ENCODE peak calls at places on chromosomes 13 and 19, in nine cellular contexts. One of them, this sample, is unnamed.

GRCh38 chr13:75360170-75360569 is 121.8 kb downstream of the TBC1D4 start:
- DNase-seq in stimulated activated CD4-positive, alpha-beta T cell treated with anti-CD3 and anti-CD28 coated beads, TNF-alpha, amount 100 ng/mL, for 4 hours: no peak
- DNase-seq in uterus: no peak
- DNase-seq in fibroblast of lung: no peak
- DNase-seq in activated CD8-positive, alpha-beta memory T cell treated with anti-CD3 and anti-CD28 coated beads, Interleukin-2, amount 50 U/mL, for 4 hours: no peak
- DNase-seq in tibial nerve: no peak
- DNase-seq in stimulated activated CD8-positive, alpha-beta memory T cell treated with anti-CD3 and anti-CD28 coated beads, Interleukin-12 subunit alpha, Interleukin-12 subunit beta, amount 100 ng/mL, for 4 hours: no peak
- DNase-seq in ecto neural progenitor cell: no peak
- DNase-seq in A549: no peak
- DNase-seq in this sample: no peak

GRCh38 chr13:42396901-42397670 is 125.1 kb downstream of the AKAP11 start:
- DNase-seq in ecto neural progenitor cell: no peak
- DNase-seq in A549: no peak
- DNase-seq in fibroblast of lung: peak
- DNase-seq in stimulated activated CD8-positive, alpha-beta memory T cell treated with anti-CD3 and anti-CD28 coated beads, Interleukin-12 subunit alpha, Interleukin-12 subunit beta, amount 100 ng/mL, for 4 hours: no peak
- DNase-seq in uterus: no peak
- DNase-seq in tibial nerve: no peak
- DNase-seq in stimulated activated CD4-positive, alpha-beta T cell treated with anti-CD3 and anti-CD28 coated beads, TNF-alpha, amount 100 ng/mL, for 4 hours: no peak
- DNase-seq in activated CD8-positive, alpha-beta memory T cell treated with anti-CD3 and anti-CD28 coated beads, Interleukin-2, amount 50 U/mL, for 4 hours: no peak
- DNase-seq in this sample: no peak

GRCh38 chr13:33676700-33677048 is 141.3 kb upstream of the RFC3 start:
- DNase-seq in fibroblast of lung: peak
- DNase-seq in ecto neural progenitor cell: no peak
- DNase-seq in stimulated activated CD4-positive, alpha-beta T cell treated with anti-CD3 and anti-CD28 coated beads, TNF-alpha, amount 100 ng/mL, for 4 hours: no peak
- DNase-seq in uterus: peak
- DNase-seq in tibial nerve: peak
- DNase-seq in activated CD8-positive, alpha-beta memory T cell treated with anti-CD3 and anti-CD28 coated beads, Interleukin-2, amount 50 U/mL, for 4 hours: no peak
- DNase-seq in A549: peak
- DNase-seq in stimulated activated CD8-positive, alpha-beta memory T cell treated with anti-CD3 and anti-CD28 coated beads, Interleukin-12 subunit alpha, Interleukin-12 subunit beta, amount 100 ng/mL, for 4 hours: no peak
- DNase-seq in this sample: peak

GRCh38 chr19:12090807-12091206 is 26.3 kb downstream of the ZNF844 start:
- DNase-seq in fibroblast of lung: peak
- DNase-seq in stimulated activated CD4-positive, alpha-beta T cell treated with anti-CD3 and anti-CD28 coated beads, TNF-alpha, amount 100 ng/mL, for 4 hours: peak
- DNase-seq in stimulated activated CD8-positive, alpha-beta memory T cell treated with anti-CD3 and anti-CD28 coated beads, Interleukin-12 subunit alpha, Interleukin-12 subunit beta, amount 100 ng/mL, for 4 hours: no peak
- DNase-seq in tibial nerve: peak
- DNase-seq in activated CD8-positive, alpha-beta memory T cell treated with anti-CD3 and anti-CD28 coated beads, Interleukin-2, amount 50 U/mL, for 4 hours: peak
- DNase-seq in uterus: peak
- DNase-seq in A549: no peak
- DNase-seq in ecto neural progenitor cell: peak
- DNase-seq in this sample: peak

GRCh38 chr13:48231080-48231479 is 1.9 kb upstream of the ITM2B start:
- DNase-seq in fibroblast of lung: peak
- DNase-seq in ecto neural progenitor cell: no peak
- DNase-seq in stimulated activated CD8-positive, alpha-beta memory T cell treated with anti-CD3 and anti-CD28 coated beads, Interleukin-12 subunit alpha, Interleukin-12 subunit beta, amount 100 ng/mL, for 4 hours: no peak
- DNase-seq in tibial nerve: no peak
- DNase-seq in uterus: no peak
- DNase-seq in activated CD8-positive, alpha-beta memory T cell treated with anti-CD3 and anti-CD28 coated beads, Interleukin-2, amount 50 U/mL, for 4 hours: no peak
- DNase-seq in A549: no peak
- DNase-seq in stimulated activated CD4-positive, alpha-beta T cell treated with anti-CD3 and anti-CD28 coated beads, TNF-alpha, amount 100 ng/mL, for 4 hours: no peak
- DNase-seq in this sample: peak

GRCh38 chr13:75836441-75836840 is 200.3 kb downstream of the LMO7 start:
- DNase-seq in A549: no peak
- DNase-seq in fibroblast of lung: no peak
- DNase-seq in uterus: no peak
- DNase-seq in tibial nerve: no peak
- DNase-seq in stimulated activated CD4-positive, alpha-beta T cell treated with anti-CD3 and anti-CD28 coated beads, TNF-alpha, amount 100 ng/mL, for 4 hours: no peak
- DNase-seq in stimulated activated CD8-positive, alpha-beta memory T cell treated with anti-CD3 and anti-CD28 coated beads, Interleukin-12 subunit alpha, Interleukin-12 subunit beta, amount 100 ng/mL, for 4 hours: no peak
- DNase-seq in ecto neural progenitor cell: no peak
- DNase-seq in activated CD8-positive, alpha-beta memory T cell treated with anti-CD3 and anti-CD28 coated beads, Interleukin-2, amount 50 U/mL, for 4 hours: no peak
- DNase-seq in this sample: no peak

GRCh38 chr19:17755977-17756670 is 4.8 kb downstream of the FCHO1 start:
- DNase-seq in fibroblast of lung: peak
- DNase-seq in A549: peak
- DNase-seq in ecto neural progenitor cell: peak
- DNase-seq in stimulated activated CD8-positive, alpha-beta memory T cell treated with anti-CD3 and anti-CD28 coated beads, Interleukin-12 subunit alpha, Interleukin-12 subunit beta, amount 100 ng/mL, for 4 hours: no peak
- DNase-seq in tibial nerve: no peak
- DNase-seq in uterus: no peak
- DNase-seq in activated CD8-positive, alpha-beta memory T cell treated with anti-CD3 and anti-CD28 coated beads, Interleukin-2, amount 50 U/mL, for 4 hours: peak
- DNase-seq in stimulated activated CD4-positive, alpha-beta T cell treated with anti-CD3 and anti-CD28 coated beads, TNF-alpha, amount 100 ng/mL, for 4 hours: no peak
- DNase-seq in this sample: peak

GRCh38 chr19:3979289-3979673 is 6.0 kb downstream of the EEF2 start:
- DNase-seq in stimulated activated CD8-positive, alpha-beta memory T cell treated with anti-CD3 and anti-CD28 coated beads, Interleukin-12 subunit alpha, Interleukin-12 subunit beta, amount 100 ng/mL, for 4 hours: no peak
- DNase-seq in uterus: no peak
- DNase-seq in stimulated activated CD4-positive, alpha-beta T cell treated with anti-CD3 and anti-CD28 coated beads, TNF-alpha, amount 100 ng/mL, for 4 hours: no peak
- DNase-seq in A549: no peak
- DNase-seq in tibial nerve: no peak
- DNase-seq in ecto neural progenitor cell: no peak
- DNase-seq in activated CD8-positive, alpha-beta memory T cell treated with anti-CD3 and anti-CD28 coated beads, Interleukin-2, amount 50 U/mL, for 4 hours: no peak
- DNase-seq in fibroblast of lung: no peak
- DNase-seq in this sample: no peak

GRCh38 chr13:109389892-109390345 is 396.5 kb downstream of the IRS2 start:
- DNase-seq in stimulated activated CD8-positive, alpha-beta memory T cell treated with anti-CD3 and anti-CD28 coated beads, Interleukin-12 subunit alpha, Interleukin-12 subunit beta, amount 100 ng/mL, for 4 hours: no peak
- DNase-seq in activated CD8-positive, alpha-beta memory T cell treated with anti-CD3 and anti-CD28 coated beads, Interleukin-2, amount 50 U/mL, for 4 hours: no peak
- DNase-seq in tibial nerve: no peak
- DNase-seq in uterus: no peak
- DNase-seq in stimulated activated CD4-positive, alpha-beta T cell treated with anti-CD3 and anti-CD28 coated beads, TNF-alpha, amount 100 ng/mL, for 4 hours: no peak
- DNase-seq in A549: no peak
- DNase-seq in ecto neural progenitor cell: no peak
- DNase-seq in fibroblast of lung: peak
- DNase-seq in this sample: no peak

GRCh38 chr13:114035583-114036501 is 62.0 kb upstream of the C13orf46 start:
- DNase-seq in uterus: no peak
- DNase-seq in ecto neural progenitor cell: no peak
- DNase-seq in stimulated activated CD4-positive, alpha-beta T cell treated with anti-CD3 and anti-CD28 coated beads, TNF-alpha, amount 100 ng/mL, for 4 hours: no peak
- DNase-seq in stimulated activated CD8-positive, alpha-beta memory T cell treated with anti-CD3 and anti-CD28 coated beads, Interleukin-12 subunit alpha, Interleukin-12 subunit beta, amount 100 ng/mL, for 4 hours: no peak
- DNase-seq in fibroblast of lung: peak
- DNase-seq in activated CD8-positive, alpha-beta memory T cell treated with anti-CD3 and anti-CD28 coated beads, Interleukin-2, amount 50 U/mL, for 4 hours: no peak
- DNase-seq in A549: no peak
- DNase-seq in tibial nerve: peak
- DNase-seq in this sample: peak

GRCh38 chr13:80436571-80437169 is 95.7 kb upstream of the SPRY2 start:
- DNase-seq in A549: no peak
- DNase-seq in ecto neural progenitor cell: no peak
- DNase-seq in tibial nerve: peak
- DNase-seq in stimulated activated CD8-positive, alpha-beta memory T cell treated with anti-CD3 and anti-CD28 coated beads, Interleukin-12 subunit alpha, Interleukin-12 subunit beta, amount 100 ng/mL, for 4 hours: no peak
- DNase-seq in fibroblast of lung: peak
- DNase-seq in activated CD8-positive, alpha-beta memory T cell treated with anti-CD3 and anti-CD28 coated beads, Interleukin-2, amount 50 U/mL, for 4 hours: no peak
- DNase-seq in uterus: peak
- DNase-seq in stimulated activated CD4-positive, alpha-beta T cell treated with anti-CD3 and anti-CD28 coated beads, TNF-alpha, amount 100 ng/mL, for 4 hours: no peak
- DNase-seq in this sample: no peak

GRCh38 chr13:71760226-71760591 is 106.8 kb downstream of the DACH1 start:
- DNase-seq in fibroblast of lung: no peak
- DNase-seq in activated CD8-positive, alpha-beta memory T cell treated with anti-CD3 and anti-CD28 coated beads, Interleukin-2, amount 50 U/mL, for 4 hours: no peak
- DNase-seq in tibial nerve: no peak
- DNase-seq in A549: no peak
- DNase-seq in ecto neural progenitor cell: no peak
- DNase-seq in stimulated activated CD8-positive, alpha-beta memory T cell treated with anti-CD3 and anti-CD28 coated beads, Interleukin-12 subunit alpha, Interleukin-12 subunit beta, amount 100 ng/mL, for 4 hours: no peak
- DNase-seq in stimulated activated CD4-positive, alpha-beta T cell treated with anti-CD3 and anti-CD28 coated beads, TNF-alpha, amount 100 ng/mL, for 4 hours: no peak
- DNase-seq in uterus: no peak
- DNase-seq in this sample: no peak

GRCh38 chr19:24166055-24166454 is 79.1 kb downstream of the ZNF254 start:
- DNase-seq in stimulated activated CD8-positive, alpha-beta memory T cell treated with anti-CD3 and anti-CD28 coated beads, Interleukin-12 subunit alpha, Interleukin-12 subunit beta, amount 100 ng/mL, for 4 hours: no peak
- DNase-seq in tibial nerve: no peak
- DNase-seq in uterus: no peak
- DNase-seq in ecto neural progenitor cell: no peak
- DNase-seq in fibroblast of lung: peak
- DNase-seq in activated CD8-positive, alpha-beta memory T cell treated with anti-CD3 and anti-CD28 coated beads, Interleukin-2, amount 50 U/mL, for 4 hours: no peak
- DNase-seq in stimulated activated CD4-positive, alpha-beta T cell treated with anti-CD3 and anti-CD28 coated beads, TNF-alpha, amount 100 ng/mL, for 4 hours: no peak
- DNase-seq in A549: no peak
- DNase-seq in this sample: no peak

GRCh38 chr19:510606-511100 is 3.4 kb downstream of the TPGS1 start:
- DNase-seq in stimulated activated CD4-positive, alpha-beta T cell treated with anti-CD3 and anti-CD28 coated beads, TNF-alpha, amount 100 ng/mL, for 4 hours: peak
- DNase-seq in uterus: peak
- DNase-seq in A549: peak
- DNase-seq in activated CD8-positive, alpha-beta memory T cell treated with anti-CD3 and anti-CD28 coated beads, Interleukin-2, amount 50 U/mL, for 4 hours: peak
- DNase-seq in ecto neural progenitor cell: peak
- DNase-seq in tibial nerve: no peak
- DNase-seq in stimulated activated CD8-positive, alpha-beta memory T cell treated with anti-CD3 and anti-CD28 coated beads, Interleukin-12 subunit alpha, Interleukin-12 subunit beta, amount 100 ng/mL, for 4 hours: peak
- DNase-seq in fibroblast of lung: peak
- DNase-seq in this sample: peak

GRCh38 chr19:13783565-13784500 is 9.6 kb downstream of the C19orf53 start:
- DNase-seq in activated CD8-positive, alpha-beta memory T cell treated with anti-CD3 and anti-CD28 coated beads, Interleukin-2, amount 50 U/mL, for 4 hours: no peak
- DNase-seq in stimulated activated CD8-positive, alpha-beta memory T cell treated with anti-CD3 and anti-CD28 coated beads, Interleukin-12 subunit alpha, Interleukin-12 subunit beta, amount 100 ng/mL, for 4 hours: no peak
- DNase-seq in uterus: no peak
- DNase-seq in A549: no peak
- DNase-seq in ecto neural progenitor cell: no peak
- DNase-seq in tibial nerve: no peak
- DNase-seq in stimulated activated CD4-positive, alpha-beta T cell treated with anti-CD3 and anti-CD28 coated beads, TNF-alpha, amount 100 ng/mL, for 4 hours: no peak
- DNase-seq in fibroblast of lung: no peak
- DNase-seq in this sample: no peak

This sample was measured in cerebellar cortex.